ENCODE peak calls at places on chromosomes 13 and 19, in eight cellular contexts. One of them, this sample, is unnamed. For H3K27me3, the result is how much of the 10 kb centered on the place peaks cover.

GRCh38 chr19:55640577-55641375 is at the start of gene ZNF580:
- DNase-seq in psoas muscle: peak
- DNase-seq in fibroblast of lung: peak
- DNase-seq in tibial nerve: peak
- DNase-seq in heart right ventricle: peak
- DNase-seq in CD8-positive, alpha-beta T cell: peak
- DNase-seq in cardiac muscle cell: peak
- DNase-seq in heart left ventricle: peak
- DNase-seq in this sample: no peak

GRCh38 chr13:38366954-38367645 is 17.4 kb downstream of the UFM1 start:
- DNase-seq in tibial nerve: no peak
- DNase-seq in cardiac muscle cell: no peak
- DNase-seq in fibroblast of lung: peak
- DNase-seq in CD8-positive, alpha-beta T cell: no peak
- DNase-seq in psoas muscle: no peak
- DNase-seq in heart right ventricle: no peak
- DNase-seq in heart left ventricle: no peak
- DNase-seq in this sample: no peak

GRCh38 chr19:52535831-52536800 is 8.6 kb downstream of the ZNF808 start:
- DNase-seq in CD8-positive, alpha-beta T cell: peak
- DNase-seq in fibroblast of lung: peak
- DNase-seq in heart left ventricle: peak
- DNase-seq in psoas muscle: peak
- DNase-seq in tibial nerve: peak
- DNase-seq in heart right ventricle: peak
- DNase-seq in cardiac muscle cell: peak
- DNase-seq in this sample: peak

GRCh38 chr13:23212621-23213020 is 31.8 kb downstream of the SGCG start:
- DNase-seq in heart right ventricle: no peak
- DNase-seq in psoas muscle: no peak
- DNase-seq in tibial nerve: no peak
- DNase-seq in fibroblast of lung: peak
- DNase-seq in cardiac muscle cell: peak
- DNase-seq in heart left ventricle: no peak
- DNase-seq in CD8-positive, alpha-beta T cell: no peak
- DNase-seq in this sample: no peak

GRCh38 chr13:27599845-27600553 is 20.3 kb downstream of the LNX2 start:
- DNase-seq in CD8-positive, alpha-beta T cell: no peak
- DNase-seq in cardiac muscle cell: peak
- DNase-seq in tibial nerve: no peak
- DNase-seq in heart right ventricle: no peak
- DNase-seq in heart left ventricle: no peak
- DNase-seq in psoas muscle: no peak
- DNase-seq in fibroblast of lung: peak
- DNase-seq in this sample: no peak

GRCh38 chr13:45243072-45243471 is 42.2 kb upstream of the KCTD4 start:
- DNase-seq in CD8-positive, alpha-beta T cell: no peak
- DNase-seq in cardiac muscle cell: no peak
- DNase-seq in heart left ventricle: no peak
- DNase-seq in tibial nerve: no peak
- DNase-seq in heart right ventricle: no peak
- DNase-seq in fibroblast of lung: no peak
- DNase-seq in psoas muscle: no peak
- DNase-seq in this sample: no peak

GRCh38 chr19:56125806-56126590 is 4.9 kb upstream of the ZNF787 start:
- DNase-seq in fibroblast of lung: peak
- DNase-seq in cardiac muscle cell: peak
- DNase-seq in tibial nerve: no peak
- DNase-seq in CD8-positive, alpha-beta T cell: no peak
- DNase-seq in psoas muscle: peak
- DNase-seq in heart right ventricle: no peak
- DNase-seq in heart left ventricle: no peak
- DNase-seq in this sample: no peak

GRCh38 chr19:55441692-55442321 is 1.3 kb downstream of the SHISA7 start:
- DNase-seq in heart left ventricle: no peak
- DNase-seq in fibroblast of lung: no peak
- DNase-seq in psoas muscle: no peak
- DNase-seq in heart right ventricle: no peak
- DNase-seq in CD8-positive, alpha-beta T cell: no peak
- DNase-seq in cardiac muscle cell: no peak
- DNase-seq in tibial nerve: no peak
- DNase-seq in this sample: no peak

GRCh38 chr13:99251908-99252307 is 6.3 kb downstream of the GPR18 start:
- DNase-seq in cardiac muscle cell: no peak
- DNase-seq in CD8-positive, alpha-beta T cell: no peak
- DNase-seq in heart left ventricle: no peak
- DNase-seq in tibial nerve: no peak
- DNase-seq in fibroblast of lung: no peak
- DNase-seq in heart right ventricle: no peak
- DNase-seq in psoas muscle: no peak
- DNase-seq in this sample: no peak

GRCh38 chr19:11506101-11506555 is 489 bp upstream of the ZNF653 start:
- DNase-seq in CD8-positive, alpha-beta T cell: no peak
- DNase-seq in psoas muscle: no peak
- DNase-seq in heart left ventricle: no peak
- DNase-seq in cardiac muscle cell: no peak
- DNase-seq in tibial nerve: no peak
- DNase-seq in fibroblast of lung: no peak
- DNase-seq in heart right ventricle: no peak
- DNase-seq in this sample: no peak

GRCh38 chr19:44807652-44808462 is 1.0 kb upstream of the BCAM start:
- DNase-seq in tibial nerve: peak
- DNase-seq in psoas muscle: no peak
- DNase-seq in heart right ventricle: peak
- DNase-seq in heart left ventricle: no peak
- DNase-seq in CD8-positive, alpha-beta T cell: no peak
- DNase-seq in fibroblast of lung: peak
- DNase-seq in cardiac muscle cell: peak
- DNase-seq in this sample: no peak

GRCh38 chr13:48730971-48731658 is 77.4 kb downstream of the CYSLTR2 start:
- DNase-seq in fibroblast of lung: peak
- DNase-seq in heart left ventricle: no peak
- DNase-seq in psoas muscle: no peak
- DNase-seq in CD8-positive, alpha-beta T cell: no peak
- DNase-seq in cardiac muscle cell: no peak
- DNase-seq in tibial nerve: no peak
- DNase-seq in heart right ventricle: no peak
- DNase-seq in this sample: no peak

GRCh38 chr19:28291874-28292273 is 921.1 kb downstream of the UQCRFS1 start:
- DNase-seq in fibroblast of lung: no peak
- DNase-seq in heart right ventricle: no peak
- DNase-seq in psoas muscle: no peak
- DNase-seq in cardiac muscle cell: no peak
- DNase-seq in tibial nerve: no peak
- DNase-seq in CD8-positive, alpha-beta T cell: no peak
- DNase-seq in heart left ventricle: no peak
- DNase-seq in this sample: no peak

GRCh38 chr13:113954046-113954841 is 19.6 kb downstream of the C13orf46 start:
- DNase-seq in heart right ventricle: no peak
- DNase-seq in psoas muscle: peak
- DNase-seq in CD8-positive, alpha-beta T cell: no peak
- DNase-seq in cardiac muscle cell: no peak
- DNase-seq in fibroblast of lung: no peak
- DNase-seq in tibial nerve: no peak
- DNase-seq in heart left ventricle: peak
- DNase-seq in this sample: no peak

GRCh38 chr19:50147462-50148423 is 15.3 kb downstream of the IZUMO2 start:
- DNase-seq in psoas muscle: peak
- DNase-seq in heart right ventricle: peak
- DNase-seq in tibial nerve: peak
- DNase-seq in CD8-positive, alpha-beta T cell: peak
- DNase-seq in fibroblast of lung: peak
- DNase-seq in cardiac muscle cell: peak
- DNase-seq in heart left ventricle: peak
- DNase-seq in this sample: peak

GRCh38 chr19:4390862-4391693 is 9.3 kb downstream of the SH3GL1 start:
- DNase-seq in fibroblast of lung: peak
- DNase-seq in heart right ventricle: no peak
- DNase-seq in CD8-positive, alpha-beta T cell: no peak
- DNase-seq in tibial nerve: no peak
- DNase-seq in heart left ventricle: peak
- DNase-seq in psoas muscle: peak
- DNase-seq in cardiac muscle cell: no peak
- DNase-seq in this sample: no peak

GRCh38 chr13:57666131-57666530 is 34.6 kb downstream of the PCDH17 start:
- DNase-seq in heart left ventricle: no peak
- DNase-seq in fibroblast of lung: no peak
- DNase-seq in heart right ventricle: no peak
- DNase-seq in CD8-positive, alpha-beta T cell: no peak
- DNase-seq in tibial nerve: no peak
- DNase-seq in cardiac muscle cell: no peak
- DNase-seq in psoas muscle: no peak
- DNase-seq in this sample: no peak

GRCh38 chr13:113493315-113493951 is 2.9 kb upstream of the DCUN1D2 start:
- DNase-seq in CD8-positive, alpha-beta T cell: no peak
- DNase-seq in psoas muscle: no peak
- DNase-seq in heart right ventricle: no peak
- DNase-seq in tibial nerve: no peak
- DNase-seq in fibroblast of lung: peak
- DNase-seq in heart left ventricle: no peak
- DNase-seq in cardiac muscle cell: no peak
- DNase-seq in this sample: no peak

GRCh38 chr19:49065905-49066512 is 1.4 kb upstream of the NTF4 start:
- DNase-seq in psoas muscle: peak
- DNase-seq in heart left ventricle: no peak
- DNase-seq in tibial nerve: no peak
- DNase-seq in cardiac muscle cell: peak
- DNase-seq in heart right ventricle: no peak
- DNase-seq in fibroblast of lung: no peak
- DNase-seq in CD8-positive, alpha-beta T cell: no peak
- DNase-seq in this sample: no peak

GRCh38 chr19:49069026-49069425 is 3.5 kb downstream of the KCNA7 start:
- DNase-seq in CD8-positive, alpha-beta T cell: no peak
- DNase-seq in tibial nerve: no peak
- DNase-seq in psoas muscle: no peak
- DNase-seq in fibroblast of lung: no peak
- DNase-seq in cardiac muscle cell: no peak
- DNase-seq in heart left ventricle: no peak
- DNase-seq in heart right ventricle: no peak
- DNase-seq in this sample: no peak

GRCh38 chr19:49070416-49070815 is 2.1 kb downstream of the KCNA7 start:
- DNase-seq in tibial nerve: no peak
- DNase-seq in cardiac muscle cell: no peak
- DNase-seq in CD8-positive, alpha-beta T cell: no peak
- DNase-seq in psoas muscle: no peak
- DNase-seq in heart left ventricle: no peak
- DNase-seq in heart right ventricle: no peak
- DNase-seq in fibroblast of lung: no peak
- DNase-seq in this sample: no peak

GRCh38 chr19:49064768-49065611 is at the start of gene NTF4:
- DNase-seq in heart right ventricle: no peak
- DNase-seq in tibial nerve: no peak
- DNase-seq in psoas muscle: peak
- DNase-seq in fibroblast of lung: no peak
- DNase-seq in CD8-positive, alpha-beta T cell: no peak
- DNase-seq in heart left ventricle: no peak
- DNase-seq in cardiac muscle cell: peak
- DNase-seq in this sample: no peak

GRCh38 chr19:49067554-49067953 is 2.9 kb upstream of the NTF4 start:
- DNase-seq in cardiac muscle cell: peak
- DNase-seq in fibroblast of lung: no peak
- DNase-seq in tibial nerve: no peak
- DNase-seq in psoas muscle: no peak
- DNase-seq in heart right ventricle: no peak
- DNase-seq in CD8-positive, alpha-beta T cell: no peak
- DNase-seq in heart left ventricle: no peak
- DNase-seq in this sample: no peak
- H3K27me3 ChIP-seq in cardiac muscle cell: under half
- H3K27me3 ChIP-seq in fibroblast of lung: under half
- H3K27me3 ChIP-seq in tibial nerve: half or more
- H3K27me3 ChIP-seq in psoas muscle: under half
- H3K27me3 ChIP-seq in heart right ventricle: under half
- H3K27me3 ChIP-seq in CD8-positive, alpha-beta T cell: under half
- H3K27me3 ChIP-seq in heart left ventricle: under half
- H3K27me3 ChIP-seq in this sample: half or more

GRCh38 chr13:33229446-33230177 is 55.9 kb downstream of the STARD13 start:
- DNase-seq in CD8-positive, alpha-beta T cell: no peak
- DNase-seq in cardiac muscle cell: no peak
- DNase-seq in fibroblast of lung: no peak
- DNase-seq in heart right ventricle: peak
- DNase-seq in heart left ventricle: no peak
- DNase-seq in psoas muscle: no peak
- DNase-seq in tibial nerve: peak
- DNase-seq in this sample: no peak
- H3K27ac ChIP-seq in CD8-positive, alpha-beta T cell: no peak
- H3K27ac ChIP-seq in cardiac muscle cell: peak
- H3K27ac ChIP-seq in fibroblast of lung: peak
- H3K27ac ChIP-seq in heart right ventricle: peak
- H3K27ac ChIP-seq in heart left ventricle: peak
- H3K27ac ChIP-seq in psoas muscle: peak
- H3K27ac ChIP-seq in tibial nerve: peak
- H3K27ac ChIP-seq in this sample: no peak

GRCh38 chr19:2569596-2570465 is 93.9 kb downstream of the GADD45B start:
- DNase-seq in tibial nerve: no peak
- DNase-seq in cardiac muscle cell: no peak
- DNase-seq in heart left ventricle: peak
- DNase-seq in psoas muscle: no peak
- DNase-seq in fibroblast of lung: no peak
- DNase-seq in CD8-positive, alpha-beta T cell: no peak
- DNase-seq in heart right ventricle: no peak
- DNase-seq in this sample: no peak

GRCh38 chr19:2567580-2567979 is 91.7 kb downstream of the GADD45B start:
- DNase-seq in heart left ventricle: peak
- DNase-seq in cardiac muscle cell: no peak
- DNase-seq in tibial nerve: peak
- DNase-seq in psoas muscle: peak
- DNase-seq in CD8-positive, alpha-beta T cell: no peak
- DNase-seq in heart right ventricle: peak
- DNase-seq in fibroblast of lung: no peak
- DNase-seq in this sample: no peak

GRCh38 chr19:2573916-2574315 is 98.0 kb downstream of the GADD45B start:
- DNase-seq in heart right ventricle: no peak
- DNase-seq in heart left ventricle: no peak
- DNase-seq in tibial nerve: no peak
- DNase-seq in CD8-positive, alpha-beta T cell: no peak
- DNase-seq in psoas muscle: no peak
- DNase-seq in cardiac muscle cell: no peak
- DNase-seq in fibroblast of lung: no peak
- DNase-seq in this sample: no peak

GRCh38 chr19:2567996-2568395 is 92.1 kb downstream of the GADD45B start:
- DNase-seq in fibroblast of lung: no peak
- DNase-seq in CD8-positive, alpha-beta T cell: no peak
- DNase-seq in heart left ventricle: no peak
- DNase-seq in cardiac muscle cell: no peak
- DNase-seq in heart right ventricle: no peak
- DNase-seq in psoas muscle: no peak
- DNase-seq in tibial nerve: no peak
- DNase-seq in this sample: no peak
- TF ChIP-seq CTCF in fibroblast of lung: no peak
- TF ChIP-seq CTCF in CD8-positive, alpha-beta T cell: no peak
- TF ChIP-seq CTCF in heart left ventricle: no peak
- TF ChIP-seq CTCF in cardiac muscle cell: no peak
- TF ChIP-seq CTCF in heart right ventricle: no peak
- TF ChIP-seq CTCF in psoas muscle: no peak
- TF ChIP-seq CTCF in tibial nerve: no peak
- TF ChIP-seq CTCF in this sample: no peak

DNA sequence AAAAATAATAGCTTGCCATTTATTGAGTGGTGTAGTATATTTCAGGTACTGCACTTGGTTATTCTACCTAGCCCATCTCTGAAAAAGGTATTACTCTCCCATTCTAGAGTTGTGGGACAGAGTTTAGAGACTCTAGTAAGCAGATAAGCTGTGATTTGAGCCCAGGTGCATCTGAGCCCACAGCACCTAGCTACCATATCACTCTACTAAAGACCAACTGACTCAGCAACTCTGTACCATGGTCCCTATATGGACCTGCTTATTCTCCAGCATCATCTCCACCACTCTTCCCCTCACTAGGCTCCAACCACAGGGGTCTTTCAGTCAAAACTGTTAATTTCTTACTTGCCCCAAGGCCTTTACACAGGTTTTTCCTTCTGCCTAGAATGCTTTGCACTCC is 64.4 kb downstream of the UBL3 start:
- DNase-seq in cardiac muscle cell: no peak
- DNase-seq in heart left ventricle: no peak
- DNase-seq in psoas muscle: no peak
- DNase-seq in tibial nerve: no peak
- DNase-seq in fibroblast of lung: no peak
- DNase-seq in CD8-positive, alpha-beta T cell: no peak
- DNase-seq in heart right ventricle: no peak
- DNase-seq in this sample: no peak
- H3K27me3 ChIP-seq in cardiac muscle cell: under half
- H3K27me3 ChIP-seq in heart left ventricle: under half
- H3K27me3 ChIP-seq in psoas muscle: under half
- H3K27me3 ChIP-seq in tibial nerve: under half
- H3K27me3 ChIP-seq in fibroblast of lung: under half
- H3K27me3 ChIP-seq in CD8-positive, alpha-beta T cell: under half
- H3K27me3 ChIP-seq in heart right ventricle: under half
- H3K27me3 ChIP-seq in this sample: under half

This sample was measured in CD4-positive, alpha-beta T cell.